ENCODE peak calls at places on chromosome 4, in eight cellular contexts. One of them, this sample, is unnamed.

GRCh38 chr4:47084111-47084510 is 52.7 kb downstream of the GABRB1 start:
- DNase-seq in choroid plexus epithelial cell: no peak
- DNase-seq in stomach: no peak
- DNase-seq in neural progenitor cell: no peak
- DNase-seq in AG04450: no peak
- DNase-seq in uterus: no peak
- DNase-seq in lower lobe of right lung: no peak
- DNase-seq in breast epithelium: no peak
- DNase-seq in this sample: no peak

GRCh38 chr4:100421356-100421978 is 96.4 kb downstream of the EMCN start:
- DNase-seq in choroid plexus epithelial cell: peak
- DNase-seq in stomach: no peak
- DNase-seq in neural progenitor cell: peak
- DNase-seq in AG04450: no peak
- DNase-seq in uterus: no peak
- DNase-seq in lower lobe of right lung: no peak
- DNase-seq in breast epithelium: no peak
- DNase-seq in this sample: no peak

GRCh38 chr4:3342182-3342854 is 49.5 kb downstream of the RGS12 start:
- DNase-seq in choroid plexus epithelial cell: peak
- DNase-seq in stomach: no peak
- DNase-seq in neural progenitor cell: no peak
- DNase-seq in AG04450: peak
- DNase-seq in uterus: no peak
- DNase-seq in lower lobe of right lung: no peak
- DNase-seq in breast epithelium: peak
- DNase-seq in this sample: no peak

GRCh38 chr4:107682306-107682705 is 37.7 kb downstream of the PAPSS1 start:
- DNase-seq in choroid plexus epithelial cell: no peak
- DNase-seq in stomach: no peak
- DNase-seq in neural progenitor cell: no peak
- DNase-seq in AG04450: no peak
- DNase-seq in uterus: no peak
- DNase-seq in lower lobe of right lung: no peak
- DNase-seq in breast epithelium: no peak
- DNase-seq in this sample: peak

GRCh38 chr4:76966024-76966579 is 16.6 kb downstream of the SEPTIN11 start:
- DNase-seq in choroid plexus epithelial cell: no peak
- DNase-seq in stomach: no peak
- DNase-seq in neural progenitor cell: peak
- DNase-seq in AG04450: no peak
- DNase-seq in uterus: no peak
- DNase-seq in lower lobe of right lung: no peak
- DNase-seq in breast epithelium: no peak
- DNase-seq in this sample: no peak

GRCh38 chr4:120156115-120156718 is 89.6 kb upstream of the MAD2L1 start:
- DNase-seq in choroid plexus epithelial cell: peak
- DNase-seq in stomach: no peak
- DNase-seq in neural progenitor cell: peak
- DNase-seq in AG04450: peak
- DNase-seq in uterus: no peak
- DNase-seq in lower lobe of right lung: no peak
- DNase-seq in breast epithelium: no peak
- DNase-seq in this sample: no peak

GRCh38 chr4:74682567-74683359 is 111.6 kb downstream of the BTC start:
- DNase-seq in choroid plexus epithelial cell: peak
- DNase-seq in stomach: peak
- DNase-seq in neural progenitor cell: no peak
- DNase-seq in AG04450: peak
- DNase-seq in uterus: no peak
- DNase-seq in lower lobe of right lung: no peak
- DNase-seq in breast epithelium: no peak
- DNase-seq in this sample: peak

GRCh38 chr4:10033191-10033881 is 12.0 kb upstream of the SLC2A9 start:
- DNase-seq in choroid plexus epithelial cell: peak
- DNase-seq in stomach: no peak
- DNase-seq in neural progenitor cell: no peak
- DNase-seq in AG04450: peak
- DNase-seq in uterus: no peak
- DNase-seq in lower lobe of right lung: no peak
- DNase-seq in breast epithelium: no peak
- DNase-seq in this sample: no peak

GRCh38 chr4:107845721-107846120 is 21.0 kb downstream of the SGMS2 start:
- DNase-seq in choroid plexus epithelial cell: no peak
- DNase-seq in stomach: no peak
- DNase-seq in neural progenitor cell: no peak
- DNase-seq in AG04450: no peak
- DNase-seq in uterus: no peak
- DNase-seq in lower lobe of right lung: no peak
- DNase-seq in breast epithelium: no peak
- DNase-seq in this sample: no peak

GRCh38 chr4:78205601-78206000 is 148.5 kb downstream of the FRAS1 start:
- DNase-seq in choroid plexus epithelial cell: no peak
- DNase-seq in stomach: no peak
- DNase-seq in neural progenitor cell: peak
- DNase-seq in AG04450: no peak
- DNase-seq in uterus: no peak
- DNase-seq in lower lobe of right lung: no peak
- DNase-seq in breast epithelium: no peak
- DNase-seq in this sample: no peak

GRCh38 chr4:5751073-5751917 is 40.3 kb downstream of the EVC start:
- DNase-seq in choroid plexus epithelial cell: peak
- DNase-seq in stomach: no peak
- DNase-seq in neural progenitor cell: no peak
- DNase-seq in AG04450: peak
- DNase-seq in uterus: no peak
- DNase-seq in lower lobe of right lung: no peak
- DNase-seq in breast epithelium: no peak
- DNase-seq in this sample: no peak
- H3K4me3 ChIP-seq in choroid plexus epithelial cell: no peak
- H3K4me3 ChIP-seq in stomach: no peak
- H3K4me3 ChIP-seq in neural progenitor cell: no peak
- H3K4me3 ChIP-seq in AG04450: no peak
- H3K4me3 ChIP-seq in uterus: no peak
- H3K4me3 ChIP-seq in lower lobe of right lung: no peak
- H3K4me3 ChIP-seq in breast epithelium: no peak
- H3K4me3 ChIP-seq in this sample: no peak

DNA sequence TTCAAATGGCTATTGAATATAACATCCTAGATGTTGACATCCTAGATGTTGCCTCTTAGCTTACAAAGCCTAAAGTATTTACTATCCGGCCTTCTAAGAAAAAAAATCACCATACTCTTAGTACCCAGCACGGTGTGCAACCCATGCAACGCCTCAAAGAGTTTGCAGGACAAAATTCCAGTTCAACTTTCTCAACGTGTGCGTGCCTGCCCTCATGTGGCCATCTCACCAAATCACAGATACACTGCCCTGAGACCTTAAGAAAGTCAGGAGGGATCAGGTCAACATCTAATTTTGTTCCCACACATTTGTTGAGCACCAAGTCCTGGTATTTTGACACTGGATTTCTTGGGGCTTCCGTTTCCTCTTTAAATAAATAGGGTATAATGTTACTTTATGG is 68.3 kb downstream of the CRMP1 start:
- DNase-seq in choroid plexus epithelial cell: peak
- DNase-seq in stomach: no peak
- DNase-seq in neural progenitor cell: peak
- DNase-seq in AG04450: no peak
- DNase-seq in uterus: no peak
- DNase-seq in lower lobe of right lung: no peak
- DNase-seq in breast epithelium: no peak
- DNase-seq in this sample: no peak
- TF ChIP-seq CTCF in choroid plexus epithelial cell: peak
- TF ChIP-seq CTCF in stomach: no peak
- TF ChIP-seq CTCF in neural progenitor cell: peak
- TF ChIP-seq CTCF in AG04450: peak
- TF ChIP-seq CTCF in uterus: peak
- TF ChIP-seq CTCF in lower lobe of right lung: peak
- TF ChIP-seq CTCF in breast epithelium: peak
- TF ChIP-seq CTCF in this sample: peak

DNA sequence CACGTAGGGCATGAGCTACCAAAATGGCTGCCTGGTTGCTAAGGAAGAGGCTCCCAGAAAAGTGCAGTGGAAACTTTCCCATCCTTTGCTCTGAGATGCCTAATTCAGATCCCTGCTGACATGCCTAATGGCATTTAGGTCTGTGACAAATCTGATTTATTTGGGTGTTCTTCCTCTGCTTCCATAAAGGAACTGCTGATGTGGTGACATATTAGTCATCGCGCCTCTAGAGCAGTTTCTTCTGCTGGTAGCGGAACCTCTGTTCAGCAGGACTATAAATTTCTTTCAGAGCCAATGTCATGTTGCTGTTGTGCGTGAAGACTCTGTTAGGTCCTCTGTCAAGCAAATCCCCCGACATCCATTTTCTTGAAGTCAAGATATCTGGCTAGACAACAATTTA is 310.0 kb downstream of the PDHA2 start:
- DNase-seq in choroid plexus epithelial cell: no peak
- DNase-seq in stomach: no peak
- DNase-seq in neural progenitor cell: no peak
- DNase-seq in AG04450: no peak
- DNase-seq in uterus: no peak
- DNase-seq in lower lobe of right lung: no peak
- DNase-seq in breast epithelium: no peak
- DNase-seq in this sample: no peak
- H3K4me3 ChIP-seq in choroid plexus epithelial cell: no peak
- H3K4me3 ChIP-seq in stomach: no peak
- H3K4me3 ChIP-seq in neural progenitor cell: no peak
- H3K4me3 ChIP-seq in AG04450: no peak
- H3K4me3 ChIP-seq in uterus: no peak
- H3K4me3 ChIP-seq in lower lobe of right lung: no peak
- H3K4me3 ChIP-seq in breast epithelium: no peak
- H3K4me3 ChIP-seq in this sample: no peak

DNA sequence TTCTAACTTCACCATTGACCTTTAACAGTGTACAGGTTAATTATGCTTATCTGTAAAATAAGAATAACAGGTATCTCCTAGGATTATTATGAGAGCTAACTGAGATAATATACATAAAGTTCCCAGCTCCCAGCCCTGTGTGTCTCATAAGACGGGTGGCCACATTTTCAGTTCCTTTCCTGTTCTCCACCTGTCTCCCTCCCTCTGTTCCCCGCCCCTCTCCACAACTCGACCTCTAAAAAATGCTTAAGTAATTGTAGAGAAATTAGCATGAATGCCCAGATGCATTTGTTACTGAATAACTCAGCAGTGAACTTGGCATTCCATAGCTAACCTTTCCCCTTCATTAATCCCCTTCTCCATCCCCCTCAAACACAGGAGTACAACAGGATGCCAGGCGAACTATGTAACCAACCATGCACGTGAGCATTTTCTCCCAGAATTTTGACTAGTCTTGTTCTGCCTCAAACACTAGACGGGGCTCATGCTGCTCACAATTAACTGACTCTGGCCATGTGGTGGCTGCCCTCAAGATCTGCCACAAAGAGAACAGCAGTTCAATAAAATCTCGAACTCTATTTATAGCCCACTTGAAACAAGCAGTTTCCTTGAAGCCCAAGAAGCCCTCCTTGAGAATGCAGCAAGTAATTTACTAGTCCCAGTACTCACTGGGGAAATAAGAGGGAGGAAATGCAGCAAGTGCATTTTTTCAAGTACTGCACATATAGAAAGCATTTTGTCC is 351.2 kb downstream of the ARHGAP24 start:
- DNase-seq in choroid plexus epithelial cell: peak
- DNase-seq in stomach: peak
- DNase-seq in neural progenitor cell: peak
- DNase-seq in AG04450: peak
- DNase-seq in uterus: no peak
- DNase-seq in lower lobe of right lung: no peak
- DNase-seq in breast epithelium: no peak
- DNase-seq in this sample: peak
- TF ChIP-seq CTCF in choroid plexus epithelial cell: peak
- TF ChIP-seq CTCF in stomach: no peak
- TF ChIP-seq CTCF in neural progenitor cell: peak
- TF ChIP-seq CTCF in AG04450: peak
- TF ChIP-seq CTCF in uterus: no peak
- TF ChIP-seq CTCF in lower lobe of right lung: peak
- TF ChIP-seq CTCF in breast epithelium: no peak
- TF ChIP-seq CTCF in this sample: peak

GRCh38 chr4:146329042-146329716 is 114.8 kb downstream of the REELD1 start:
- DNase-seq in choroid plexus epithelial cell: peak
- DNase-seq in stomach: no peak
- DNase-seq in neural progenitor cell: no peak
- DNase-seq in AG04450: peak
- DNase-seq in uterus: no peak
- DNase-seq in lower lobe of right lung: no peak
- DNase-seq in breast epithelium: no peak
- DNase-seq in this sample: no peak

GRCh38 chr4:146330392-146330791 is 116.1 kb downstream of the REELD1 start:
- DNase-seq in choroid plexus epithelial cell: peak
- DNase-seq in stomach: no peak
- DNase-seq in neural progenitor cell: no peak
- DNase-seq in AG04450: no peak
- DNase-seq in uterus: no peak
- DNase-seq in lower lobe of right lung: no peak
- DNase-seq in breast epithelium: no peak
- DNase-seq in this sample: no peak

GRCh38 chr4:146333187-146333894 is 119.0 kb downstream of the REELD1 start:
- DNase-seq in choroid plexus epithelial cell: peak
- DNase-seq in stomach: no peak
- DNase-seq in neural progenitor cell: no peak
- DNase-seq in AG04450: peak
- DNase-seq in uterus: no peak
- DNase-seq in lower lobe of right lung: no peak
- DNase-seq in breast epithelium: no peak
- DNase-seq in this sample: no peak

GRCh38 chr4:146327859-146328258 is 113.5 kb downstream of the REELD1 start:
- DNase-seq in choroid plexus epithelial cell: no peak
- DNase-seq in stomach: no peak
- DNase-seq in neural progenitor cell: no peak
- DNase-seq in AG04450: no peak
- DNase-seq in uterus: no peak
- DNase-seq in lower lobe of right lung: no peak
- DNase-seq in breast epithelium: no peak
- DNase-seq in this sample: no peak
- H3K4me3 ChIP-seq in choroid plexus epithelial cell: no peak
- H3K4me3 ChIP-seq in stomach: no peak
- H3K4me3 ChIP-seq in neural progenitor cell: no peak
- H3K4me3 ChIP-seq in AG04450: no peak
- H3K4me3 ChIP-seq in uterus: no peak
- H3K4me3 ChIP-seq in lower lobe of right lung: no peak
- H3K4me3 ChIP-seq in breast epithelium: no peak
- H3K4me3 ChIP-seq in this sample: no peak

DNA sequence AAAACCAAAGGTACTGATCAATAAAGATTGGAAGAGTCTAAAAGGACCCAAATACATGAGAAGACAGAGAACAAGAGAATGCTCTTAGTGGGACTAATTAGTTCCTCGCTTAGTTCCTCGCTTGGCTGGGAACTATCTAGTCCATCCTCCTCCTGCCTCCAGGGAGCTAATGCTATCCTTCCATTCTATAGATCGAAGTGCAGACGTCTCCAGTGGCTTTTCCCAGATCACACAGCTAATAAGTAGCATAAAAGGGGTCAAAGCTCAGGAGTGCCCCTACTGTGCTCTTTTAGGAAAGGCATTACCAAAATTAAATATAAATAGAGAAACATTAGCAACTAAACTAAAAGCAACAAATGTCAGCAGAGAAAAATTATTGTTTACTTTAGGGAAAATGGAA is 42.3 kb upstream of the PPARGC1A start:
- DNase-seq in choroid plexus epithelial cell: no peak
- DNase-seq in stomach: no peak
- DNase-seq in neural progenitor cell: no peak
- DNase-seq in AG04450: no peak
- DNase-seq in uterus: no peak
- DNase-seq in lower lobe of right lung: no peak
- DNase-seq in breast epithelium: no peak
- DNase-seq in this sample: no peak
- TF ChIP-seq CTCF in choroid plexus epithelial cell: no peak
- TF ChIP-seq CTCF in stomach: no peak
- TF ChIP-seq CTCF in neural progenitor cell: peak
- TF ChIP-seq CTCF in AG04450: no peak
- TF ChIP-seq CTCF in uterus: no peak
- TF ChIP-seq CTCF in lower lobe of right lung: no peak
- TF ChIP-seq CTCF in breast epithelium: no peak
- TF ChIP-seq CTCF in this sample: no peak

This sample was measured in body of pancreas.